ENCODE peak calls at places on chromosomes 5 and 9, in four cellular contexts. One of them, this sample, is unnamed.
A peak's percentile ranks its signal among the peaks of the same experiment; 100 is the strongest.

GRCh38 chr5:7904170-7904569 is 35.2 kb downstream of the MTRR start:
- DNase-seq in OCI-M1: no peak
- DNase-seq in activated CD8-positive, alpha-beta memory T cell treated with anti-CD3 and anti-CD28 coated beads for 4 hours: no peak
- DNase-seq in stimulated activated CD4-positive, alpha-beta T cell treated with anti-CD3 and anti-CD28 coated beads, Interleukin-4, amount 100 ng/mL, for 24 hours: no peak
- DNase-seq in this sample: no peak

GRCh38 chr9:83385317-83385716 is 152.9 kb downstream of the FRMD3 start:
- DNase-seq in OCI-M1: no peak
- DNase-seq in activated CD8-positive, alpha-beta memory T cell treated with anti-CD3 and anti-CD28 coated beads for 4 hours: no peak
- DNase-seq in stimulated activated CD4-positive, alpha-beta T cell treated with anti-CD3 and anti-CD28 coated beads, Interleukin-4, amount 100 ng/mL, for 24 hours: no peak
- DNase-seq in this sample: no peak

GRCh38 chr5:57366744-57367143 is 115.9 kb downstream of the ACTBL2 start:
- DNase-seq in OCI-M1: no peak
- DNase-seq in stimulated activated CD4-positive, alpha-beta T cell treated with anti-CD3 and anti-CD28 coated beads, Interleukin-4, amount 100 ng/mL, for 24 hours: no peak
- DNase-seq in activated CD8-positive, alpha-beta memory T cell treated with anti-CD3 and anti-CD28 coated beads for 4 hours: no peak
- DNase-seq in this sample: no peak

GRCh38 chr9:124108216-124108615 is 96.6 kb downstream of the LHX2 start:
- DNase-seq in activated CD8-positive, alpha-beta memory T cell treated with anti-CD3 and anti-CD28 coated beads for 4 hours: no peak
- DNase-seq in stimulated activated CD4-positive, alpha-beta T cell treated with anti-CD3 and anti-CD28 coated beads, Interleukin-4, amount 100 ng/mL, for 24 hours: no peak
- DNase-seq in OCI-M1: no peak
- DNase-seq in this sample: no peak

GRCh38 chr5:43649256-43649655 is 46.3 kb downstream of the NNT start:
- DNase-seq in stimulated activated CD4-positive, alpha-beta T cell treated with anti-CD3 and anti-CD28 coated beads, Interleukin-4, amount 100 ng/mL, for 24 hours: no peak
- DNase-seq in OCI-M1: no peak
- DNase-seq in activated CD8-positive, alpha-beta memory T cell treated with anti-CD3 and anti-CD28 coated beads for 4 hours: no peak
- DNase-seq in this sample: no peak

GRCh38 chr5:43636076-43636475 is 33.1 kb downstream of the NNT start:
- DNase-seq in activated CD8-positive, alpha-beta memory T cell treated with anti-CD3 and anti-CD28 coated beads for 4 hours: no peak
- DNase-seq in stimulated activated CD4-positive, alpha-beta T cell treated with anti-CD3 and anti-CD28 coated beads, Interleukin-4, amount 100 ng/mL, for 24 hours: no peak
- DNase-seq in OCI-M1: no peak
- DNase-seq in this sample: no peak

GRCh38 chr9:134662143-134662876 is 20.7 kb downstream of the COL5A1 start:
- DNase-seq in activated CD8-positive, alpha-beta memory T cell treated with anti-CD3 and anti-CD28 coated beads for 4 hours: no peak
- DNase-seq in stimulated activated CD4-positive, alpha-beta T cell treated with anti-CD3 and anti-CD28 coated beads, Interleukin-4, amount 100 ng/mL, for 24 hours: no peak
- DNase-seq in OCI-M1: no peak
- DNase-seq in this sample: no peak

GRCh38 chr9:18353473-18353872 is 120.5 kb upstream of the ADAMTSL1 start:
- DNase-seq in activated CD8-positive, alpha-beta memory T cell treated with anti-CD3 and anti-CD28 coated beads for 4 hours: no peak
- DNase-seq in OCI-M1: no peak
- DNase-seq in stimulated activated CD4-positive, alpha-beta T cell treated with anti-CD3 and anti-CD28 coated beads, Interleukin-4, amount 100 ng/mL, for 24 hours: no peak
- DNase-seq in this sample: no peak

GRCh38 chr9:75451505-75451904 is 363.2 kb downstream of the OSTF1 start:
- DNase-seq in stimulated activated CD4-positive, alpha-beta T cell treated with anti-CD3 and anti-CD28 coated beads, Interleukin-4, amount 100 ng/mL, for 24 hours: no peak
- DNase-seq in OCI-M1: no peak
- DNase-seq in activated CD8-positive, alpha-beta memory T cell treated with anti-CD3 and anti-CD28 coated beads for 4 hours: no peak
- DNase-seq in this sample: no peak

GRCh38 chr5:113224605-113225065 is 210.2 kb downstream of the TSSK1B start:
- DNase-seq in activated CD8-positive, alpha-beta memory T cell treated with anti-CD3 and anti-CD28 coated beads for 4 hours: no peak
- DNase-seq in OCI-M1: no peak
- DNase-seq in stimulated activated CD4-positive, alpha-beta T cell treated with anti-CD3 and anti-CD28 coated beads, Interleukin-4, amount 100 ng/mL, for 24 hours: no peak
- DNase-seq in this sample: no peak

GRCh38 chr5:126120939-126121338 is 302.3 kb upstream of the GRAMD2B start:
- DNase-seq in stimulated activated CD4-positive, alpha-beta T cell treated with anti-CD3 and anti-CD28 coated beads, Interleukin-4, amount 100 ng/mL, for 24 hours: no peak
- DNase-seq in activated CD8-positive, alpha-beta memory T cell treated with anti-CD3 and anti-CD28 coated beads for 4 hours: no peak
- DNase-seq in OCI-M1: no peak
- DNase-seq in this sample: no peak

GRCh38 chr9:113990975-113991471 is 87.1 kb downstream of the AMBP start:
- DNase-seq in OCI-M1: no peak
- DNase-seq in activated CD8-positive, alpha-beta memory T cell treated with anti-CD3 and anti-CD28 coated beads for 4 hours: no peak
- DNase-seq in stimulated activated CD4-positive, alpha-beta T cell treated with anti-CD3 and anti-CD28 coated beads, Interleukin-4, amount 100 ng/mL, for 24 hours: no peak
- DNase-seq in this sample: no peak

GRCh38 chr5:142000709-142001484 is 11.9 kb downstream of the GNPDA1 start:
- DNase-seq in activated CD8-positive, alpha-beta memory T cell treated with anti-CD3 and anti-CD28 coated beads for 4 hours: no peak
- DNase-seq in OCI-M1: peak; percentile 11
- DNase-seq in stimulated activated CD4-positive, alpha-beta T cell treated with anti-CD3 and anti-CD28 coated beads, Interleukin-4, amount 100 ng/mL, for 24 hours: no peak
- DNase-seq in this sample: peak; percentile 20